ENCODE peak calls at places on chromosomes 2 and 18, in four cellular contexts. One of them, this sample, is unnamed.

GRCh38 chr2:2647156-2647555 is 316.1 kb upstream of the MYT1L start:
- DNase-seq in dorsolateral prefrontal cortex: no peak
- DNase-seq in colonic mucosa: no peak
- DNase-seq in choroid plexus epithelial cell: no peak
- DNase-seq in this sample: no peak

GRCh38 chr18:13809025-13809384 is 14.9 kb upstream of the MC5R start:
- DNase-seq in choroid plexus epithelial cell: no peak
- DNase-seq in dorsolateral prefrontal cortex: no peak
- DNase-seq in colonic mucosa: peak; percentile 84
- DNase-seq in this sample: peak; percentile 40

GRCh38 chr2:189287982-189288494 is 108.5 kb upstream of the COL5A2 start:
- DNase-seq in choroid plexus epithelial cell: peak; percentile 95
- DNase-seq in dorsolateral prefrontal cortex: no peak
- DNase-seq in colonic mucosa: no peak
- DNase-seq in this sample: no peak

GRCh38 chr2:158722266-158723105 is 72.6 kb upstream of the DAPL1 start:
- DNase-seq in choroid plexus epithelial cell: no peak
- DNase-seq in dorsolateral prefrontal cortex: no peak
- DNase-seq in colonic mucosa: no peak
- DNase-seq in this sample: peak; percentile 40

GRCh38 chr2:171523339-171523931 is 1.2 kb downstream of the CYBRD1 start:
- DNase-seq in choroid plexus epithelial cell: peak; percentile 83
- DNase-seq in colonic mucosa: peak; percentile 76
- DNase-seq in dorsolateral prefrontal cortex: peak; percentile 74
- DNase-seq in this sample: peak; percentile 92

GRCh38 chr2:215436705-215437570 is 1.1 kb upstream of the FN1 start:
- DNase-seq in choroid plexus epithelial cell: peak; percentile 69
- DNase-seq in colonic mucosa: no peak
- DNase-seq in dorsolateral prefrontal cortex: no peak
- DNase-seq in this sample: peak; percentile 5

GRCh38 chr2:100736121-100736915 is 83.6 kb upstream of the NPAS2 start:
- DNase-seq in choroid plexus epithelial cell: no peak
- DNase-seq in dorsolateral prefrontal cortex: no peak
- DNase-seq in colonic mucosa: no peak
- DNase-seq in this sample: no peak

GRCh38 chr2:176814740-176815367 is 397.7 kb upstream of the HNRNPA3 start:
- DNase-seq in choroid plexus epithelial cell: peak; percentile 43
- DNase-seq in dorsolateral prefrontal cortex: no peak
- DNase-seq in colonic mucosa: no peak
- DNase-seq in this sample: no peak

GRCh38 chr2:31693882-31694281 is 113.1 kb upstream of the SRD5A2 start:
- DNase-seq in colonic mucosa: no peak
- DNase-seq in dorsolateral prefrontal cortex: no peak
- DNase-seq in choroid plexus epithelial cell: peak; percentile 17
- DNase-seq in this sample: no peak

GRCh38 chr2:84906900-84907714 is 1.7 kb downstream of the TMSB10 start:
- DNase-seq in choroid plexus epithelial cell: peak; percentile 83
- DNase-seq in colonic mucosa: peak; percentile 82
- DNase-seq in dorsolateral prefrontal cortex: no peak
- DNase-seq in this sample: peak; percentile 47

GRCh38 chr2:99709229-99709628 is 219.4 kb upstream of the REV1 start:
- DNase-seq in dorsolateral prefrontal cortex: no peak
- DNase-seq in choroid plexus epithelial cell: no peak
- DNase-seq in colonic mucosa: no peak
- DNase-seq in this sample: no peak

GRCh38 chr18:9788860-9789259 is 80.8 kb downstream of the RAB31 start:
- DNase-seq in colonic mucosa: no peak
- DNase-seq in dorsolateral prefrontal cortex: no peak
- DNase-seq in choroid plexus epithelial cell: no peak
- DNase-seq in this sample: no peak

GRCh38 chr18:21260621-21261020 is 18.6 kb downstream of the GREB1L start:
- DNase-seq in dorsolateral prefrontal cortex: no peak
- DNase-seq in choroid plexus epithelial cell: no peak
- DNase-seq in colonic mucosa: no peak
- DNase-seq in this sample: no peak

GRCh38 chr2:129233751-129234406 is 745.6 kb upstream of the RAB6C start:
- DNase-seq in dorsolateral prefrontal cortex: no peak
- DNase-seq in choroid plexus epithelial cell: peak; percentile 6
- DNase-seq in colonic mucosa: no peak
- DNase-seq in this sample: peak; percentile 23
- TF ChIP-seq CTCF in dorsolateral prefrontal cortex: peak; percentile 15
- TF ChIP-seq CTCF in choroid plexus epithelial cell: no peak
- TF ChIP-seq CTCF in colonic mucosa: no peak
- TF ChIP-seq CTCF in this sample: peak; percentile 14

DNA sequence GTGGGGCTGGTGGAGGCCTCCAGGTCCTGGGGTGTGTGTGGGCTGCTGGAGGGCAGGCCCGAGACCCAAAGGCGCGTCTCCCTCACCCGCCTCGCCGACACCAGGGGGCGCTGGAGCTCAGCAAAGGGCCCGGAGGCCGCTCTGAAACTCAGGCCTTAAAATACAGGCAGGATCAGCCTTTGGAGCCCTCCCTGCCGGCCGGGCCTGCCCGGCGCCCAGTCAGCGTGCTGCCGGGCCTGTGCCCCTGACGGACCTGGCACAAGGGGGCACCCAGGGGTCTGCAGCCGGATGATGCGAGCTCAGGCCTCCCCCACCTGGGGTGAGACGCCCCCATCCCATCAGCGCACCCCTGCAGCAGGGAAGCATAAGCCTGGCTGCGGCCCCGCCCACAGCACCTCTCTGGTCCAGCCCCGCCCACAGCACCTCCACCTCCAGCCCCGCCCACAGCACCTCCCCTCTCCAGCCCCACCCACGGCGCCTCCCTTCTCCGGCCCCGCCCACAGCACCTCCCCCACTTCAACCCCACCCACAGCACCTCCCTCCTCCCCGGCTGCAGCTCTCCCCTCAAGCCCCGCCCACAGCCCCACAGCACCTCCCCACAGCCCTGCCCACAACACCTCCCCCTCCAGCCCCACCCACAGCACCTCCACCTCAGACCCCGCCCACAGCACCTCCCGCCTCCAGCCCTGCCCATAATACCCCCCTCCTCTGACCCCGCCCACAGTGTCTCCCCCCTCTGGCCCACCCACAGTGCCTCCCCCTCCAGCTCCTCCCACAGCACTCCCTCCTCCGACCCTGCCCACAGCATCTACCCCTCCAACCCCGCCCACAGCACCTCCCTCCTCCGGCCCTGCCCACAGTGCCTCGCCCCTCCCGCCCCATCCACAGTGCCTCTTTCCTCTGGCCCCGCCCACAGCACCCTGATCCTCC is 92.8 kb upstream of the OTOS start:
- DNase-seq in dorsolateral prefrontal cortex: peak; percentile 76
- DNase-seq in choroid plexus epithelial cell: peak; percentile 80
- DNase-seq in colonic mucosa: peak; percentile 78
- DNase-seq in this sample: peak; percentile 88
- H3K4me3 ChIP-seq in dorsolateral prefrontal cortex: peak overlapping the region; percentile 52
- H3K4me3 ChIP-seq in choroid plexus epithelial cell: peak overlapping the region; percentile 48
- H3K4me3 ChIP-seq in colonic mucosa: peak overlapping the region; percentile 19
- H3K4me3 ChIP-seq in this sample: no peak overlapping the region

DNA sequence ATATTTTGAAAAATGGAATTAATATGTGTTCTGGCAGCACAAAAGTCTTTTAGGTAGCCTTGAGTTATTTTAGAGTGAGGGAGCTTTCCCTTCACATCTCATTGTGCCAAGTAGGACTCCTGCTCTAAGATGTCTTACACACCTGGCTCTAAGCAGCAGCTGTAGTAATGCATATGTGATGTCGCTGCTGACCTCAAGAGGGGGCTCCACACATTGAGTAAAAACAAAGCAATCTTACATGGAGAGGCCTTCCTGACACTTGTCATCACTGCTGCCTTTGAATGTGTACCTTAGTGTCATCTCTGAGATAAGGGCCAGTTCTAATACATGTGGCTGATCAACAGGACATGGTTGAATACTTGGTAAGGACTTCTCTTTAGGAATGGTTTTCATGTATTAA is 75.8 kb downstream of the ACTR3 start:
- DNase-seq in dorsolateral prefrontal cortex: no peak
- DNase-seq in colonic mucosa: peak; percentile 50
- DNase-seq in choroid plexus epithelial cell: peak; percentile 68
- DNase-seq in this sample: no peak
- TF ChIP-seq CTCF in dorsolateral prefrontal cortex: peak; percentile 39
- TF ChIP-seq CTCF in colonic mucosa: peak; percentile 47
- TF ChIP-seq CTCF in choroid plexus epithelial cell: peak; percentile 69
- TF ChIP-seq CTCF in this sample: peak; percentile 41

DNA sequence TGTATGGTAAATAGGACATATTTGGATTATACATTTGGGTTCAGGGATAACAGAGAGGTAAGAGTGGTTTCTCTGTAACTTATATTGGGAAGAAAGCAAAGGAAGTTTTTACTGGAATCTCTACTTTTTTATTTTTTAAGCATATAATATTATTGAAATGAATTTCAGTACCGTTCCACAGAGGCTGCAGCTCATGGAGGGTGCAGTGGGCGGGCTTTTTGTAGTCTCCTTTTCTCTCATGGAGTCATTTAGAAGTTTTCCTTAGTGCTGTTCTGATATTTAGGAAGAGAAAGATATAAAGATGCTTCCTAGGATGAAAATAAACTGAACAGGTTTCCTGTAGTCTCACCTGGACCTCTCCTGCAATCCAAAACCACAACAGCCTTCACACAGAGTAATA is 1153.3 kb upstream of the TMEFF2 start:
- DNase-seq in dorsolateral prefrontal cortex: no peak
- DNase-seq in colonic mucosa: no peak
- DNase-seq in choroid plexus epithelial cell: no peak
- DNase-seq in this sample: no peak
- H3K4me3 ChIP-seq in dorsolateral prefrontal cortex: peak overlapping the region; percentile 35
- H3K4me3 ChIP-seq in colonic mucosa: peak overlapping the region; percentile 14
- H3K4me3 ChIP-seq in choroid plexus epithelial cell: no peak overlapping the region
- H3K4me3 ChIP-seq in this sample: no peak overlapping the region

GRCh38 chr18:32298289-32298688 is 108.5 kb downstream of the MEP1B start:
- DNase-seq in colonic mucosa: no peak
- DNase-seq in choroid plexus epithelial cell: no peak
- DNase-seq in dorsolateral prefrontal cortex: no peak
- DNase-seq in this sample: no peak
- TF ChIP-seq CTCF in colonic mucosa: no peak
- TF ChIP-seq CTCF in choroid plexus epithelial cell: no peak
- TF ChIP-seq CTCF in dorsolateral prefrontal cortex: no peak
- TF ChIP-seq CTCF in this sample: no peak

GRCh38 chr18:77106331-77106730 is 26.3 kb downstream of the MBP start:
- DNase-seq in dorsolateral prefrontal cortex: no peak
- DNase-seq in choroid plexus epithelial cell: no peak
- DNase-seq in colonic mucosa: no peak
- DNase-seq in this sample: no peak

GRCh38 chr18:77105680-77106079 is 26.9 kb downstream of the MBP start:
- DNase-seq in dorsolateral prefrontal cortex: no peak
- DNase-seq in colonic mucosa: no peak
- DNase-seq in choroid plexus epithelial cell: no peak
- DNase-seq in this sample: no peak

GRCh38 chr18:77108001-77108692 is 24.4 kb downstream of the MBP start:
- DNase-seq in choroid plexus epithelial cell: peak; percentile 93
- DNase-seq in dorsolateral prefrontal cortex: no peak
- DNase-seq in colonic mucosa: peak; percentile 59
- DNase-seq in this sample: peak; percentile 45

GRCh38 chr18:77108821-77109692 is 23.5 kb downstream of the MBP start:
- DNase-seq in colonic mucosa: no peak
- DNase-seq in dorsolateral prefrontal cortex: no peak
- DNase-seq in choroid plexus epithelial cell: no peak
- DNase-seq in this sample: no peak

DNA sequence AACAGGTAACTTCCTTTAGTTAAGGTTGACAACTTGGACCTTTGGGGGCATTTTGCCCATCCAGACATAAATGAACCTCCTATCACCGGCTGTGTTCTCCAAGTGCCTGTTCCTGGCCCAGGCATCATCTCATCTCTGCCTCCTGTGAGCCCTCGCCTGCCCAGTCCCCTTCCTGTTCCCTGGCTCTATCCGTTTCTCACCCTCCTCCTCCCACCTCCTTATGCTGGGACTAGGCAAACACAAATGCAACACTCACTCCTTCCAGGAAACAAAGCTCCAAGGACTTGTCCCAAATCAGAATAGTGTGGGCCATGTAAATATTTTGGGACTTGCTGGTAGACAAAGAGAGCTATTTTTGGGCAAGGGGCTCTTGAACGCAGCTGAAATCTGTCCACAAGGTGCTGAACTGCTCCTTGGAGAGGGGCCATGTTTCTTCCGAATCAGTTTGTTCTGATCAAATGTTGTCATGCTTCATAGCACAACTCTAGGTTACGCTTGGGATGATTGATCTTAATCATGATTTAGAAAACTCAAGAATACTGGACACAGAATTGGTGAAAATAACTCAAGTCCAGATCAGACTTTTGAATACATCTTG is 25.3 kb downstream of the MBP start:
- DNase-seq in colonic mucosa: no peak
- DNase-seq in dorsolateral prefrontal cortex: no peak
- DNase-seq in choroid plexus epithelial cell: peak; percentile 27
- DNase-seq in this sample: peak; percentile 66
- H3K4me3 ChIP-seq in colonic mucosa: no peak overlapping the region
- H3K4me3 ChIP-seq in dorsolateral prefrontal cortex: peak overlapping the region; percentile 63
- H3K4me3 ChIP-seq in choroid plexus epithelial cell: no peak overlapping the region
- H3K4me3 ChIP-seq in this sample: no peak overlapping the region

GRCh38 chr2:10814142-10814541 is 1.6 kb upstream of the PDIA6 start:
- DNase-seq in colonic mucosa: no peak
- DNase-seq in dorsolateral prefrontal cortex: no peak
- DNase-seq in choroid plexus epithelial cell: no peak
- DNase-seq in this sample: no peak

GRCh38 chr2:10812362-10813084 is at the start of gene PDIA6:
- DNase-seq in colonic mucosa: peak; percentile 99
- DNase-seq in dorsolateral prefrontal cortex: peak; percentile 89
- DNase-seq in choroid plexus epithelial cell: peak; percentile 97
- DNase-seq in this sample: peak; percentile 98

GRCh38 chr2:10813085-10813748 is 632 bp upstream of the PDIA6 start:
- DNase-seq in colonic mucosa: no peak
- DNase-seq in choroid plexus epithelial cell: no peak
- DNase-seq in dorsolateral prefrontal cortex: no peak
- DNase-seq in this sample: no peak

GRCh38 chr2:10817413-10817812 is 4.8 kb upstream of the PDIA6 start:
- DNase-seq in dorsolateral prefrontal cortex: no peak
- DNase-seq in choroid plexus epithelial cell: peak; percentile 15
- DNase-seq in colonic mucosa: no peak
- DNase-seq in this sample: no peak

DNA sequence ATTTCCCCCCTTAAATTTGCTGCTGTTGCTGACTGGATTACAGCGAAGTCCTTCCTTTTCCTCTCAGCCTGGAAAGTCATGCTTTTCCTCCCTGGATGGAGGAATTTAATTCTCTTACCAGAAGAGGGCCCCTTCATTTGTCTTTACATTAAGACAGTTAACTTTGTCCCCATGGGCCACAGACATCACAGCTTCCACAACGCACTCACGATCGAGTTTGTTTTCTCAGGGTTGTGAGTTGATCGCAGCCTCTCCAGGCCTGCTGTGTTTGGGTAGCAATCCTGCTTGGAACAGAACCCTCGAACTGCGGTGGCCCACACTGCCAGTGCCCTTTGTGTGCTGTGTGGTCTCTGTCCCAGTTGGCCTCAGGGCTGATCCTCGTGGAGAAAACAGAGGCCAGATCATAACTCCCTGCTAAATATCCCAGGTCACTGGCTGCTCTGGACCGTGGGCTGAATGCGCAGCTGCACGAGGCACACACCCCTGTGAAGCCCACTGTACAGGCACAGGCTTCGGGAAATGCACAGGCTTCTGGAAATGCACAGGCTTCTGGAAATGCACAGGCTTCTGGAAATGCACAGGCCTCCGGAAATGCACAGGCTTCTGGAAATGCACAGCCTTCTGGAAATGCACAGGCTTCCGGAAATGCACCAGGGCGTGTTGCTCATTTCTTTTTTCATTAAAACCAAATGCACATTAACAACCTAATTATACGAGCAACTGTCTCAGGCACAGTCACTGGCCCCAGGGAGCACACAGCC is 2.2 kb upstream of the PDIA6 start:
- DNase-seq in dorsolateral prefrontal cortex: no peak
- DNase-seq in colonic mucosa: no peak
- DNase-seq in choroid plexus epithelial cell: no peak
- DNase-seq in this sample: no peak
- TF ChIP-seq CTCF in dorsolateral prefrontal cortex: peak; percentile 13
- TF ChIP-seq CTCF in colonic mucosa: no peak
- TF ChIP-seq CTCF in choroid plexus epithelial cell: peak; percentile 25
- TF ChIP-seq CTCF in this sample: no peak

This sample was measured in thyroid gland.